ENCODE peak calls at places on chromosomes 5 and 9, in eight cellular contexts. A is ascending aorta; T is nephron progenitor cell; E is RWPE1; X is fibroblast of pulmonary artery; N is GM12878; O is K562; B is CD8-positive, alpha-beta T cell. Y is an unnamed sample.

GRCh38 chr9:77999231-77999631 is 32.4 kb downstream of the GNAQ start:
- DNase-seq in B (no peak), X (peak; percentile 32), T (no peak), A (no peak), O (no peak), N (no peak), E (no peak), Y (no peak)

GRCh38 chr5:1552469-1553255 is 28.9 kb upstream of the LPCAT1 start:
- DNase-seq in N (no peak), B (no peak), T (no peak), O (peak; percentile 13), X (peak; percentile 39), E (no peak), A (no peak), Y (no peak)

GRCh38 chr5:139849942-139850341 is 54.3 kb downstream of the PSD2 start:
- DNase-seq in E (no peak), B (no peak), T (no peak), O (no peak), N (no peak), X (no peak), A (no peak), Y (no peak)

GRCh38 chr9:21750021-21750735 is 52.3 kb upstream of the MTAP start:
- DNase-seq in B (no peak), X (peak; percentile 81), E (no peak), A (no peak), T (no peak), N (no peak), O (no peak), Y (no peak)

GRCh38 chr5:95081500-95082355 is 203.2 kb downstream of the MCTP1 start:
- DNase-seq in X (peak; percentile 91), A (no peak), O (no peak), N (peak; percentile 89), T (no peak), B (no peak), E (peak; percentile 91), Y (peak; percentile 93)

GRCh38 chr5:33300209-33300742 is 140.5 kb upstream of the TARS1 start:
- DNase-seq in T (no peak), B (no peak), E (no peak), O (no peak), N (peak; percentile 33), A (no peak), X (no peak), Y (no peak)

GRCh38 chr5:14581891-14582796 is 552 bp downstream of the OTULINL start:
- DNase-seq in O (no peak), B (peak; percentile 76), N (no peak), T (peak; percentile 53), X (peak; percentile 13), A (no peak), E (peak; percentile 37), Y (peak; percentile 18)

GRCh38 chr5:150149618-150150017 is 6.0 kb downstream of the PDGFRB start:
- DNase-seq in N (no peak), B (no peak), A (no peak), T (no peak), X (no peak), E (no peak), O (no peak), Y (no peak)

GRCh38 chr9:129626079-129626943 is at the start of gene NTMT1:
- DNase-seq in B (peak; percentile 89), O (peak; percentile 92), X (peak; percentile 85), A (peak; percentile 43), N (peak; percentile 39), T (peak; percentile 89), E (peak; percentile 94), Y (peak; percentile 82)

GRCh38 chr5:55638455-55638854 is 73.7 kb downstream of the SLC38A9 start:
- DNase-seq in X (peak; percentile 28), N (no peak), E (no peak), T (no peak), B (no peak), A (no peak), O (no peak), Y (no peak)

GRCh38 chr9:97176206-97176605 is 131.3 kb upstream of the CCDC180 start:
- DNase-seq in X (peak; percentile 2), N (no peak), O (no peak), A (no peak), B (no peak), E (no peak), T (no peak), Y (no peak)

GRCh38 chr5:171453056-171453725 is 33.7 kb downstream of the FGF18 start:
- DNase-seq in N (no peak), A (no peak), T (no peak), O (no peak), E (no peak), B (no peak), X (no peak), Y (no peak)

GRCh38 chr5:157971466-157972324 is 112.8 kb upstream of the CLINT1 start:
- DNase-seq in A (no peak), O (no peak), X (no peak), E (no peak), B (no peak), T (peak; percentile 7), N (no peak), Y (no peak)

GRCh38 chr5:138352722-138353549 is 451 bp downstream of the KDM3B start:
- DNase-seq in E (peak; percentile 58), O (peak; percentile 82), T (peak; percentile 67), N (no peak), B (peak; percentile 48), X (peak; percentile 58), A (no peak), Y (peak; percentile 72)

GRCh38 chr9:21504894-21505293 is 22.8 kb upstream of the IFNE start:
- DNase-seq in O (no peak), X (no peak), B (no peak), E (no peak), A (no peak), T (no peak), N (no peak), Y (no peak)

GRCh38 chr5:53246042-53246836 is 136.7 kb upstream of the MOCS2 start:
- DNase-seq in O (peak; percentile 18), X (peak; percentile 53), A (no peak), N (no peak), T (no peak), B (no peak), E (peak; percentile 84), Y (no peak)

GRCh38 chr5:40678021-40678939 is 1.4 kb upstream of the PTGER4 start:
- DNase-seq in O (no peak), A (no peak), X (no peak), B (no peak), E (no peak), N (no peak), T (no peak), Y (peak; percentile 39)

GRCh38 chr5:157520911-157521703 is 54.5 kb downstream of the ADAM19 start:
- DNase-seq in B (no peak), E (peak; percentile 25), T (no peak), X (peak; percentile 89), N (no peak), A (no peak), O (no peak), Y (peak; percentile 56)

GRCh38 chr5:153792305-153792704 is 246.4 kb downstream of the FAM114A2 start:
- DNase-seq in E (no peak), A (no peak), O (no peak), B (no peak), X (no peak), T (no peak), N (no peak), Y (no peak)

GRCh38 chr9:78118742-78119473 is 87.3 kb upstream of the GNAQ start:
- DNase-seq in T (no peak), O (no peak), A (no peak), B (no peak), X (peak; percentile 60), N (peak; percentile 35), E (peak; percentile 62), Y (peak; percentile 68)

GRCh38 chr9:123912167-123912897 is 17.6 kb downstream of the DENND1A start:
- DNase-seq in A (no peak), B (no peak), T (no peak), N (no peak), X (no peak), E (no peak), O (no peak), Y (no peak)

GRCh38 chr5:19261879-19262278 is 726.1 kb downstream of the CDH18 start:
- DNase-seq in X (no peak), B (no peak), A (no peak), E (no peak), T (no peak), N (no peak), O (no peak), Y (no peak)

GRCh38 chr5:19258686-19259085 is 729.3 kb downstream of the CDH18 start:
- DNase-seq in N (no peak), O (no peak), A (no peak), B (no peak), E (no peak), T (no peak), X (no peak), Y (no peak)

DNA sequence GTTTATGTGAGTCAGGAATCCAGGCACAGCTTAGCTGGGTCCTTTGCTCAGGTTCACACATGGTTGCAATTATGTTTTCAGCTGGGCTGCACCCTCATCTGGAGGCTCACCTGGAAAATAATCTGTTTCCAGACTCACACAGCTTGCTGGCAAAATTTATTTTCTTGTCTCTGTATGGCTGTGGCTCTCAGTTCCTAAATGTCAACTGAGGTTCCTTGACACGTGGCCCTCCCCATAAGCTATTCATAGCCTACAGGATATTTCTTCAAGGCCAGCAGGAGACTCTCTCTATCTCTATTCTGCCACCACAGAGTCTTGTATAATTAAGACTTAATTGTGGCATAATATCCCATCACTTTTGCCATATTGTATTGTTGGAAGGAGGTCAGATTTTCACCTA is 732.0 kb downstream of the CDH18 start:
- DNase-seq in N (no peak), E (no peak), X (no peak), B (no peak), T (no peak), O (no peak), A (no peak), Y (no peak)
- TF ChIP-seq CTCF in N (no peak), E (no peak), X (no peak), B (no peak), T (no peak), O (no peak), A (no peak), Y (no peak)

DNA sequence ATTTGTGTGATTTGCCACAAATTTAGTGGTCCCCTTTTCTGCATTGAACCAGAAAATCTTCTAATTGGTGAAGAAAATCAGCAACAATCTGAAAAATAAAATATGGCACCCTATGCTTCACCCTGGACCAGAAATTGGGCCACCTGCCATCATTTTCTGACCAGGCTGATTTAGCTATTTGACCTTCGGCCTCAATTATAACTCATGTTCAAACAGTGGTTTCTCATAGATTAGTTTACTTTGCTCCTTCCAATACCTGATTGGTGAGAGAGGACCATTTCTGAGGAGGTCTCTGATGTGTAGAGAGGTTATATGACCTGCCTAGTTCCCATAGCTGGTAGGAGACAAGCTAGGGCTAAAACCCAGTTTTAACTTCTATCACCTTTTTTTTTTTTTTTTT is 59.0 kb downstream of the PTTG1 start:
- DNase-seq in A (no peak), B (no peak), E (no peak), T (no peak), O (no peak), X (no peak), N (no peak), Y (no peak)
- TF ChIP-seq CTCF in A (no peak), B (no peak), E (no peak), T (no peak), O (no peak), X (no peak), N (no peak), Y (no peak)

GRCh38 chr5:21919417-21920022 is 933.6 kb downstream of the CDH12 start:
- DNase-seq in T (peak; percentile 27), A (no peak), O (peak; percentile 15), B (no peak), X (peak; percentile 63), E (peak; percentile 57), N (peak; percentile 13), Y (peak; percentile 59)
- TF ChIP-seq CTCF in T (peak; percentile 72), A (no peak), O (no peak), B (no peak), X (peak; percentile 68), E (peak; percentile 93), N (peak; percentile 66), Y (peak; percentile 65)

GRCh38 chr5:39665328-39665727 is 240.5 kb upstream of the DAB2 start:
- DNase-seq in T (no peak), O (no peak), N (no peak), E (no peak), A (no peak), X (no peak), B (no peak), Y (no peak)
- TF ChIP-seq CTCF in T (no peak), O (no peak), N (no peak), E (no peak), A (no peak), X (no peak), B (no peak), Y (no peak)

Y was measured in MCF 10A.